ENCODE peak calls at places on chromosomes 3 and 15, in five cellular contexts. O, Z, Q, W and R are unnamed samples.
A peak's percentile ranks its signal among the peaks of the same experiment; 100 is the strongest.

GRCh38 chr15:67174864-67175573 is 79.4 kb downstream of the AAGAB start:
- DNase-seq in W (no peak), Z (peak; percentile 84), O (no peak), Q (no peak), R (no peak)

GRCh38 chr3:50490438-50490970 is 12.9 kb downstream of the CACNA2D2 start:
- DNase-seq in Z (no peak), Q (no peak), W (no peak), O (no peak), R (no peak)

GRCh38 chr3:44992555-44993470 is 16.8 kb downstream of the EXOSC7 start:
- DNase-seq in Q (no peak), O (no peak), Z (peak; percentile 16), W (peak; percentile 49), R (peak; percentile 37)

GRCh38 chr15:70339551-70340517 is 242.1 kb upstream of the TLE3 start:
- DNase-seq in Z (no peak), Q (no peak), W (peak; percentile 15), O (no peak), R (no peak)

GRCh38 chr3:188584162-188584529 is 430.2 kb downstream of the LPP start:
- DNase-seq in Z (peak; percentile 45), W (no peak), O (no peak), Q (no peak), R (no peak)

GRCh38 chr3:69085543-69086132 is 901 bp downstream of the ARL6IP5 start:
- DNase-seq in Z (no peak), Q (no peak), W (no peak), O (no peak), R (no peak)

GRCh38 chr15:94004697-94005096 is 226.7 kb upstream of the MCTP2 start:
- DNase-seq in Q (no peak), O (no peak), Z (no peak), W (no peak), R (no peak)

GRCh38 chr15:89781891-89782618 is 5.9 kb downstream of the MESP2 start:
- DNase-seq in O (no peak), Q (no peak), Z (no peak), W (peak; percentile 41), R (no peak)

GRCh38 chr3:72694398-72694797 is 153.8 kb downstream of the SHQ1 start:
- DNase-seq in Q (no peak), O (no peak), Z (no peak), W (no peak), R (no peak)

GRCh38 chr3:53486961-53487654 is 7.3 kb upstream of the CACNA1D start:
- DNase-seq in O (no peak), Q (no peak), W (no peak), Z (no peak), R (no peak)
- TF ChIP-seq CTCF in O (no peak), Q (no peak), W (peak; percentile 48), Z (peak; percentile 21), R (no peak)

GRCh38 chr15:81957698-81958097 is 88.1 kb downstream of the MEX3B start:
- DNase-seq in O (no peak), Z (no peak), W (no peak), Q (no peak), R (no peak)

GRCh38 chr15:81966628-81967027 is 79.2 kb downstream of the MEX3B start:
- DNase-seq in Q (no peak), W (no peak), O (no peak), Z (no peak), R (no peak)

GRCh38 chr15:81959196-81959595 is 86.6 kb downstream of the MEX3B start:
- DNase-seq in W (no peak), Z (no peak), O (no peak), Q (no peak), R (no peak)

GRCh38 chr15:81962438-81962837 is 83.4 kb downstream of the MEX3B start:
- DNase-seq in Z (no peak), O (no peak), W (no peak), Q (no peak), R (no peak)
- TF ChIP-seq CTCF in Z (no peak), O (no peak), W (no peak), Q (no peak), R (no peak)

DNA sequence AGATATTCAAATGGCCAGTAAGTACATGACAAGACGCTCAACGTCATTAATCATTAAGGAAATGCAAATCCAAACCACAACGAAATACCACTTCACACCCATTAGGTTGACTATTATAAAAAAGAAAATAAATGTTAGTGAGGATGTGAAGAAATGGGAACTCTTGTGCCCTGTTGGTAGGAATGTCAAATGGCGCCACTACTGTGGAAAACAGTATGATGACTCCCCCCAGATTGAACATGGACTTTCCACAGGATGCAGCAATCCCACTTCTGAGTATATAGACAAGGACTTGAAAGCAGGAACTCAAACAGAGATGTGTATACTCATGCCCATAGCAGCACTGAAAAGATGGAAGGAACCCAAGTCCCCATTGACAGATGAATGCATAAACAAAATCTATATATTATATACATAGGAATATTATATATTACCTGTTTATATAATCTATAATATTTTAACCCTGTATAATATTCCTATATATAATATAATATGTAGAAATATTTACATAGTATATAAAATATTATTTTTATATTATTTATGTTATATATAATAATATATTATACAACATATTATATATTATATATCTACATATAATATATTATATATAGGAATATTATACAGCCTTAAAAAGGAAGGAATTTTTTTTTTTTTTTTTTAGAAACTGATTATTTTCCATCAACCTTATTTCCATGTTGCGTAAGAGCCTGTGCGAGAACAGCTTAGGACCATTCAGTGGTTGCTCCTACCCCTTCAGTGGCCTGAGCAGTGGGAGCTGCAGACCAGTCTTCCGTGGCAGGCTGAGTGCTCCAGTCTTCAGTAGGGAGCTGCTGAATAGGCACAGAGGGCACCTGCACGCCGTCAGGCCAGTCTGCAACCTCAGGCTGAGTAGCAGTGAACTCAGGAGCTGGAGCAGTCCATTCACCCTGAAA is 17.6 kb upstream of the PIGZ start:
- DNase-seq in Q (no peak), W (no peak), Z (no peak), O (no peak), R (no peak)
- TF ChIP-seq CTCF in Q (no peak), W (peak; percentile 48), Z (no peak), O (peak; percentile 9), R (peak; percentile 38)

GRCh38 chr3:51983578-51984268 is 388 bp downstream of the ACY1 start:
- DNase-seq in Z (no peak), Q (no peak), W (no peak), O (no peak), R (no peak)

GRCh38 chr3:51984269-51984647 is 923 bp downstream of the ACY1 start:
- DNase-seq in O (no peak), W (no peak), Q (no peak), Z (no peak), R (no peak)

GRCh38 chr3:51980253-51980652 is 3.1 kb upstream of the ACY1 start:
- DNase-seq in O (no peak), Q (no peak), Z (no peak), W (no peak), R (no peak)

GRCh38 chr3:51982838-51983577 is at the start of gene ACY1:
- DNase-seq in W (peak; percentile 91), Z (peak; percentile 84), O (peak; percentile 45), Q (peak; percentile 56), R (peak; percentile 76)

GRCh38 chr3:51982352-51982837 is 940 bp upstream of the ACY1 start:
- DNase-seq in Q (no peak), O (no peak), W (peak; percentile 86), Z (peak; percentile 82), R (no peak)
- TF ChIP-seq CTCF in Q (peak; percentile 59), O (peak; percentile 59), W (peak; percentile 82), Z (peak; percentile 47), R (peak; percentile 69)

DNA sequence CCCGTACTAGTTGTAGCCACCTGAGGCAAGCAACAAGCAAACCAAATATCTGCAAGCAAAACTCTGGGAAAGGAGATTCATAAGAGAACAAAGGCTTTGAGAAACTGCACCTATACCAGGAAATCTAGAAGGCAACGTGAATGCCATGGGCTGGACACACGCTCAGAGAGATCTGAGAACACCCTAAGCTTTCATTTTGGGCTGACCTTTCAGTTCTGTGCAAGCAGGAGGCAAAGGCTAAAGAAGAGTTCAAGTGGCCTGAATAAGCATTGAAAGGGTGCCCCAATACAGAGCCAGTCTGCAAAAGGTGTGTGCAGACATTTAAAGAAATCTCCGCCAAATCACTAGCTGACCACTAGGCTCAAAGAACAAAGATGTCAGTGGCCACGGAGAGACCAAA is 461.6 kb downstream of the PYDC2 start:
- DNase-seq in O (no peak), Z (no peak), W (no peak), Q (no peak), R (no peak)
- TF ChIP-seq CTCF in O (no peak), Z (no peak), W (no peak), Q (no peak), R (no peak)

GRCh38 chr15:75202251-75203016 is 752 bp downstream of the C15orf39 start:
- DNase-seq in Z (peak; percentile 72), W (peak; percentile 51), Q (peak; percentile 89), O (no peak), R (peak; percentile 35)
- TF ChIP-seq CTCF in Z (peak; percentile 53), W (peak; percentile 42), Q (peak; percentile 55), O (no peak), R (peak; percentile 37)

GRCh38 chr3:4494807-4495200 is 1.7 kb downstream of the ITPR1 start:
- DNase-seq in W (no peak), Q (no peak), O (no peak), Z (no peak), R (no peak)

GRCh38 chr3:4491873-4492239 is 1.3 kb upstream of the ITPR1 start:
- DNase-seq in Z (no peak), W (no peak), Q (no peak), O (no peak), R (no peak)

GRCh38 chr3:4493931-4494806 is 1.0 kb downstream of the ITPR1 start:
- DNase-seq in O (no peak), W (peak; percentile 48), Z (peak; percentile 8), Q (no peak), R (peak; percentile 16)

GRCh38 chr3:4493008-4493930 is at the start of gene ITPR1:
- DNase-seq in W (peak; percentile 99), Z (peak; percentile 98), Q (peak; percentile 99), O (peak; percentile 87), R (peak; percentile 97)

DNA sequence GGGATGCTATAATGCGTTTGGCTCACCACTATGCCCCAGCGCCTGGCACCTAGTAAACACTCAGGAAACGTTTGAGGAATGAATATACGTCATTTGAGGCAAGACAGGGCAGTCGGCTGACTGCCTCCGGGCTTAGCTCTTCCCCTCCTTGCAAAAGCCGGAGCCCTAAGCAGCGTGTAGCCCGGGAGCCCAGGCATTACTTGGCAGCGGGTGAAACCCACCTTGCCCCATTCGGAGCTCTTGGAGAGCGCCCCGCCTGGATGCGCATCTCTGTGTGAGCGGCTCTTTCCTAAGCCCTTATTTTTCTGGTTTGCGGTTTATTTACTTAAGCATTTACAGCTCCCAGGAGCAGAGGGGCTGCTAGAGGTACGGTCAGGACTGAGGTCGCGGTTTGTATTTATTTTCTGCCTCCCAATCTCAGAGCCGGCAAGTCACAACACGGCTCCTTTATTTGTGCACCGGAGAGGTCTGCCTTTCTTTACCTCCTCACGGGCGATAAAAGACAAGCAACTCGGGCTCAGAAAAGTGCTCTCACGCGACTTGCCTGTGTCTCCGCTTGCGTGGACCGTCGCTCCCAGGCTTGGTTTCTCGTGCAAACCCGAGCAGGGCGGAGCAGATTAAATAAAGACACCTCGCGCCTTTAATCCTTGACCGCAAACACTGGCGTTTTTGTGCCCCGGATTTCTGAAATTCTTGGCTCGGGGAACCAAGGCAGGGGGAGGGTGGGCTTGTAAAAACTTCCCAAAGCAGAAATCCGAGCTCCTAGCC is 724 bp upstream of the ITPR1 start:
- DNase-seq in O (peak; percentile 15), Z (peak; percentile 46), W (peak; percentile 67), Q (peak; percentile 43), R (peak; percentile 23)
- TF ChIP-seq CTCF in O (no peak), Z (no peak), W (peak; percentile 11), Q (no peak), R (no peak)